ENCODE peak calls at places on chromosomes 2 and 18, in four cellular contexts. X is HepG2, J is SK-N-SH, U is GM12878. A is an unnamed sample.

GRCh38 chr18:50232419-50232818 is 33.9 kb downstream of the CFAP53 start:
- DNase-seq in X (no peak), J (no peak), U (no peak), A (no peak)

GRCh38 chr18:41624461-41624860 is 330.6 kb upstream of the PIK3C3 start:
- DNase-seq in J (no peak), U (no peak), X (no peak), A (no peak)

GRCh38 chr2:148932536-148932935 is 57.5 kb downstream of the KIF5C start:
- DNase-seq in J (no peak), X (no peak), U (no peak), A (no peak)

GRCh38 chr2:5668682-5669267 is 23.4 kb upstream of the SOX11 start:
- DNase-seq in J (peak), U (no peak), X (no peak), A (no peak)

GRCh38 chr2:238167761-238168160 is 9.0 kb downstream of the ERFE start:
- DNase-seq in U (no peak), X (no peak), J (peak), A (peak)

GRCh38 chr2:98649992-98650375 is 41.6 kb downstream of the UNC50 start:
- DNase-seq in U (no peak), J (no peak), X (no peak), A (no peak)

GRCh38 chr2:71100195-71100964 is 29.6 kb downstream of the MCEE start:
- DNase-seq in J (peak), U (peak), X (peak), A (peak)

GRCh38 chr2:74768401-74768914 is 65.5 kb upstream of the HK2 start:
- DNase-seq in X (no peak), J (no peak), U (no peak), A (no peak)

GRCh38 chr2:221671515-221671914 is 99.4 kb upstream of the EPHA4 start:
- DNase-seq in U (no peak), J (no peak), X (no peak), A (no peak)

GRCh38 chr2:178397002-178397605 is 53.9 kb downstream of the PRKRA start:
- DNase-seq in U (no peak), X (peak), J (peak), A (no peak)

GRCh38 chr2:239574434-239575156 is 173.8 kb upstream of the HDAC4 start:
- DNase-seq in U (no peak), X (peak), J (peak), A (no peak)

GRCh38 chr18:45343365-45343764 is 271.9 kb upstream of the SLC14A2 start:
- DNase-seq in X (no peak), J (peak), U (no peak), A (no peak)

GRCh38 chr2:215504547-215504946 is 68.7 kb upstream of the FN1 start:
- DNase-seq in X (no peak), J (no peak), U (no peak), A (no peak)

GRCh38 chr2:172965433-172965832 is 110.2 kb upstream of the MAP3K20 start:
- DNase-seq in X (no peak), J (no peak), U (no peak), A (no peak)

GRCh38 chr18:45228989-45229388 is 386.3 kb upstream of the SLC14A2 start:
- DNase-seq in J (no peak), X (no peak), U (no peak), A (no peak)

GRCh38 chr2:15732341-15733077 is 140.8 kb downstream of the DDX1 start:
- DNase-seq in U (peak), X (no peak), J (peak), A (no peak)

GRCh38 chr18:76823574-76823973 is 1.2 kb downstream of the ZNF236 start:
- DNase-seq in X (no peak), J (peak), U (no peak), A (peak)

GRCh38 chr2:64848363-64848762 is 140.8 kb upstream of the SLC1A4 start:
- DNase-seq in J (no peak), X (no peak), U (no peak), A (no peak)

GRCh38 chr18:54532962-54533361 is 58.1 kb upstream of the DYNAP start:
- DNase-seq in J (no peak), X (no peak), U (no peak), A (no peak)

GRCh38 chr2:108330971-108331370 is 42.3 kb downstream of the SULT1C2 start:
- DNase-seq in X (no peak), J (no peak), U (no peak), A (no peak)

GRCh38 chr18:57533399-57533884 is 53.1 kb downstream of the FECH start:
- DNase-seq in X (peak), U (no peak), J (peak), A (no peak)

GRCh38 chr18:10681581-10682367 is 155.9 kb downstream of the NAPG start:
- DNase-seq in U (no peak), X (no peak), J (no peak), A (no peak)
- TF ChIP-seq FOXM1 in U (no peak), X (no peak), J (no peak), A (no peak)

DNA sequence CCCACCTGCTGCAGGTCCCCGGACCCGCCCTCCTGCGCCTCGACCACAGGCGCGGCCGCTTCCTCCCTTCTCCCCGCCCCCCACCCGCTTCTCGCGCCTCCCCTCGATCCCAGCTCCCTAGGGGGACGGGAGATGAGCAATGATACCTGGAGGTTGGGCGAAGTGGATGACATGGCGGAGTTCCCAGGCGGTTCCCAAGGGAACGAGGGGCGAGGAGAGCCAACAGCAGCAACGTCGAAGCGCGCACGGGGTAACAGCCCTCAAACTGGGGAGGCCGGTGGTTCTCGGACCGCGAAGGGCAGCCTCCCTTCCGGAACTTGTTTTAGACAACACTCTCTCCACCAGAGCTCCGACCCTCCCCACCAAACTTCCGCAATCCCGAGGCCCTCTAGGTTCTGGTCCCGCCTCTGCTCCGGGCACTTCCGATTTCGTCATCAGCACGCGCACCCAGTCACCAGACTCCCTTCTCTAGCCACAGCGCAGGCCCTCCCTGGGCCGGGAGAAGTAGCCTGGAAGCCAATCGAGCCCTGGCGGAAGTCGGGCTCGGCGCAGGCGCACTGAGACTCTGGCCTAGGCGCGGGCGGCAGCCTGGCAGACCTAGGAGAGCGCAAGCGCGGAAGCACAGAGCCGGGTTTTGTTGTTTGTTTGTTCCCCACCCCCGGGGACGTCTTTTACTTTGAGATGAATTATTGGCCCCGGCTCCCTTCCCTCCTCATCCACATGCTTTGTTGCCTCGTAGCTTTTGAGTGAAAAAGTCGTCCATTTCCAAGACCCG is at the start of gene VPS4B:
- DNase-seq in X (peak), U (peak), J (peak), A (peak)
- TF ChIP-seq EP300 in X (no peak), U (no peak), J (no peak), A (no peak)

GRCh38 chr2:96145028-96145939 is at the start of gene DUSP2:
- DNase-seq in U (peak), X (no peak), J (no peak), A (no peak)
- TF ChIP-seq FOXM1 in U (no peak), X (no peak), J (no peak), A (no peak)

GRCh38 chr2:48399828-48400552 is 130.0 kb upstream of the STON1 start:
- DNase-seq in X (no peak), J (no peak), U (no peak), A (no peak)

GRCh38 chr2:48395658-48396057 is 134.3 kb upstream of the STON1 start:
- DNase-seq in U (no peak), X (no peak), J (no peak), A (no peak)

GRCh38 chr2:48397846-48398245 is 132.1 kb upstream of the STON1 start:
- DNase-seq in X (no peak), J (no peak), U (no peak), A (no peak)

GRCh38 chr2:48400553-48401179 is 129.3 kb upstream of the STON1 start:
- DNase-seq in J (no peak), U (no peak), X (no peak), A (no peak)

GRCh38 chr2:48398285-48399135 is 131.4 kb upstream of the STON1 start:
- DNase-seq in X (no peak), J (no peak), U (no peak), A (peak)
- TF ChIP-seq EP300 in X (no peak), J (no peak), U (no peak), A (no peak)

GRCh38 chr2:150478206-150478974 is 9.1 kb downstream of the RND3 start:
- DNase-seq in U (no peak), J (no peak), X (no peak), A (no peak)
- TF ChIP-seq FOXM1 in U (no peak), J (no peak), X (no peak), A (no peak)

GRCh38 chr2:230408244-230408842 is 7.7 kb upstream of the SP100 start:
- DNase-seq in X (no peak), J (no peak), U (no peak), A (no peak)
- TF ChIP-seq EP300 in X (no peak), J (no peak), U (no peak), A (no peak)

A was measured in K562.